ENCODE peak calls at places on chromosomes 7 and 10, in six cellular contexts. R is SK-N-SH; P is neuronal stem cell; Y is mammary epithelial cell; D is CD4-positive, alpha-beta memory T cell; B is testis. M is an unnamed sample.

GRCh38 chr7:105800442-105800841 is 76.0 kb downstream of the ATXN7L1 start:
- DNase-seq in R (no peak), P (no peak), Y (no peak), D (no peak), B (no peak), M (no peak)

GRCh38 chr10:112183329-112184051 is at the start of gene GPAM:
- DNase-seq in R (peak; percentile 94), P (peak; percentile 94), Y (peak; percentile 89), D (peak; percentile 95), B (peak; percentile 96), M (peak; percentile 93)

GRCh38 chr10:47243791-47244190 is 56.2 kb upstream of the GDF10 start:
- DNase-seq in R (no peak), P (no peak), Y (no peak), D (no peak), B (no peak), M (no peak)

GRCh38 chr7:50834136-50834535 is 51.4 kb upstream of the GRB10 start:
- DNase-seq in R (no peak), P (no peak), Y (no peak), D (no peak), B (no peak), M (no peak)

GRCh38 chr7:45187089-45187945 is 29.7 kb downstream of the RAMP3 start:
- DNase-seq in R (no peak), P (no peak), Y (no peak), D (no peak), B (no peak), M (no peak)

GRCh38 chr10:74081192-74081803 is 69.3 kb downstream of the AP3M1 start:
- DNase-seq in R (peak; percentile 70), P (peak; percentile 36), Y (peak; percentile 38), D (peak; percentile 55), B (peak; percentile 46), M (peak; percentile 67)

GRCh38 chr10:88409236-88409635 is 173.9 kb downstream of the RNLS start:
- DNase-seq in R (no peak), P (no peak), Y (peak; percentile 27), D (no peak), B (no peak), M (no peak)

GRCh38 chr10:20811131-20811530 is 86.0 kb downstream of the NEBL start:
- DNase-seq in R (no peak), P (no peak), Y (no peak), D (no peak), B (no peak), M (no peak)

GRCh38 chr7:154419344-154419743 is 367.1 kb downstream of the DPP6 start:
- DNase-seq in R (no peak), P (no peak), Y (no peak), D (no peak), B (no peak), M (no peak)

GRCh38 chr7:102992820-102993531 is 80.2 kb downstream of the LRRC17 start:
- DNase-seq in R (no peak), P (no peak), Y (peak; percentile 44), D (no peak), B (no peak), M (peak; percentile 45)

GRCh38 chr7:7577888-7578287 is 11.2 kb downstream of the MIOS start:
- DNase-seq in R (no peak), P (no peak), Y (no peak), D (no peak), B (no peak), M (no peak)

GRCh38 chr7:80105706-80106408 is 28.8 kb upstream of the GNAI1 start:
- DNase-seq in R (no peak), P (no peak), Y (no peak), D (no peak), B (no peak), M (no peak)

GRCh38 chr10:127894146-127894545 is 1.4 kb upstream of the CLRN3 start:
- DNase-seq in R (no peak), P (no peak), Y (no peak), D (no peak), B (no peak), M (no peak)

GRCh38 chr7:3027005-3027404 is 16.7 kb downstream of the CARD11 start:
- DNase-seq in R (peak; percentile 88), P (no peak), Y (no peak), D (no peak), B (no peak), M (no peak)

GRCh38 chr10:70302292-70302691 is 18.5 kb upstream of the NPFFR1 start:
- DNase-seq in R (no peak), P (no peak), Y (no peak), D (no peak), B (no peak), M (no peak)

GRCh38 chr10:79347894-79348639 is 798 bp downstream of the PPIF start:
- DNase-seq in R (peak; percentile 78), P (no peak), Y (peak; percentile 71), D (peak; percentile 75), B (peak; percentile 64), M (peak; percentile 72)

GRCh38 chr10:133100706-133101463 is 13.2 kb downstream of the ADGRA1 start:
- DNase-seq in R (no peak), P (peak; percentile 89), Y (no peak), D (no peak), B (no peak), M (peak; percentile 3)

GRCh38 chr10:93991596-93992284 is 2.0 kb upstream of the PLCE1 start:
- DNase-seq in R (no peak), P (peak; percentile 39), Y (peak; percentile 53), D (no peak), B (peak; percentile 70), M (peak; percentile 72)

GRCh38 chr10:32939296-32940111 is 18.5 kb downstream of the ITGB1 start:
- DNase-seq in R (no peak), P (no peak), Y (peak; percentile 34), D (no peak), B (no peak), M (no peak)

GRCh38 chr7:36487756-36488336 is 98.2 kb downstream of the ANLN start:
- DNase-seq in R (peak; percentile 63), P (peak; percentile 42), Y (peak; percentile 60), D (peak; percentile 61), B (peak; percentile 32), M (peak; percentile 60)

GRCh38 chr7:111030358-111030735 is 60.6 kb upstream of the LRRN3 start:
- DNase-seq in R (no peak), P (no peak), Y (no peak), D (no peak), B (no peak), M (no peak)

GRCh38 chr7:77735457-77735856 is 39.2 kb downstream of the RSBN1L start:
- DNase-seq in R (no peak), P (no peak), Y (no peak), D (no peak), B (no peak), M (no peak)

GRCh38 chr10:92972066-92972870 is 88.3 kb upstream of the CYP26C1 start:
- DNase-seq in R (no peak), P (no peak), Y (peak; percentile 87), D (no peak), B (no peak), M (peak; percentile 80)

GRCh38 chr10:3085785-3086567 is 18.6 kb downstream of the PFKP start:
- DNase-seq in R (peak; percentile 10), P (no peak), Y (no peak), D (no peak), B (no peak), M (no peak)

GRCh38 chr10:3080608-3081007 is 13.3 kb downstream of the PFKP start:
- DNase-seq in R (peak; percentile 28), P (no peak), Y (no peak), D (no peak), B (no peak), M (no peak)

GRCh38 chr10:3081383-3081981 is 14.1 kb downstream of the PFKP start:
- DNase-seq in R (no peak), P (no peak), Y (no peak), D (no peak), B (peak; percentile 36), M (no peak)

GRCh38 chr10:3077940-3078630 is 10.7 kb downstream of the PFKP start:
- DNase-seq in R (no peak), P (no peak), Y (no peak), D (no peak), B (no peak), M (peak; percentile 60)

GRCh38 chr10:3082290-3082689 is 14.9 kb downstream of the PFKP start:
- DNase-seq in R (no peak), P (no peak), Y (no peak), D (no peak), B (no peak), M (no peak)
- H3K27ac ChIP-seq in R (no peak overlapping the region), P (no peak overlapping the region), Y (no peak overlapping the region), D (no peak overlapping the region), B (no peak overlapping the region), M (no peak overlapping the region)

DNA sequence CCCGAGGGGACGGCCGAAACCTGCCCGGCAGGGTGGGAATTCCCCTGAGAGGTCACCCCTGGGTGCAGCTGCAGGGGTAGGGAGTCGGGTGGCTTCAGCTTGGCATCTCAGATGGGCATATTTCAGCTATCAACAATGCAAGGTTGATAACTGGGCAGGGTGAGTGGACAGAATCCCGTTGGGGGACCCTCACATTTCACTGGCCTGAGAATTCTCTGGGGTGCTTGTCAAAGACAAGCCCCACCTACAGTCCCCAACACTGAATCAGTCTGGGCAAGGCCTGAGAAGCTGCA is 3.2 kb downstream of the RGS10 start:
- DNase-seq in R (no peak), P (no peak), Y (no peak), D (no peak), B (no peak), M (no peak)
- H3K4me1 ChIP-seq in R (peaks cover 17% of the 10 kb centered on the region), P (peaks cover 9% of the 10 kb centered on the region), Y (peaks cover 26% of the 10 kb centered on the region), D (peaks cover 76% of the 10 kb centered on the region), B (peaks cover 6% of the 10 kb centered on the region), M (no peaks in the 10 kb centered on the region)

DNA sequence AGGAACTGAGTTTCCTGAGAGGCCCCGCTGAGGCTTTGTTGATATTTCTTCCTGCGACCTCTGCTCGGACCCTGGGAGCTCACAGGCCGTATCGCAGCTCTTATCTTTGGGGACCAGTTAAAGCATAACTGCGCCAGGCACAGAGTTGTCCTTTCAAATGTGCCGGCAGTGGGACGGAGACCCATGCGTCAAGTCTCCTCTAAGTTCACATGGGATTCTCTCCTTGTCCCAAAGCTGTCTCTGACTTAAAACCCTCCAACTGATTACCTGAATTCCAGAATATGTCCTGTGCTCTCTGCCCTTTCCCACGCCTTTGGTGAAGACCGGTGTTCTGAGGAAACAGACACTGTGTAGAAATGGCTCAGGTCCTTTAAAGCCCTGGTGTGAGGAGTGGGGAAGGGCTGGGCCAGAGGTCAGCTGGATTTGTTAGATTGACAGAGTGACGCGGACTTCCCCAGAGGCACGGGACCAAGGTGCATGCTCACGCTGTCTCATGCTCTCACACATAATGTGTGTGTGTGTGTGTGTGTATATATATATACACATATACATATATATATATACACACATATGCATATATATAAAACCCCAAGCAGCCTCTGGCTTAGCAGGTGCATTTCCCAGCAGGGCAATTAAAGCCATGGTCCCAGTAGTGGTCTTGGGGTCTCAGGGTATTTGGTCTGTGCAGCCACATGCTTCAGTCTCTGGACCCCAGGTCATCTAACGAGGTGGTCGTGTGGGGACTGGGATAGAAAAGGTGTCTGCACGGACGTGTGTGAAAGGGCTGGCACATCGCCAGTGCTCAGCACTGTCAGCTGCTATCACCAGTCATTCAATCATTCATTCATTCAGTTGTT is 170.0 kb downstream of the EGFR start:
- DNase-seq in R (no peak), P (no peak), Y (no peak), D (no peak), B (no peak), M (peak; percentile 94)
- H3K27ac ChIP-seq in R (no peak overlapping the region), P (no peak overlapping the region), Y (no peak overlapping the region), D (no peak overlapping the region), B (peak overlapping the region; percentile 80), M (peak overlapping the region; percentile 70)

GRCh38 chr7:9097565-9098060 is 664.2 kb downstream of the NXPH1 start:
- DNase-seq in R (no peak), P (no peak), Y (no peak), D (no peak), B (no peak), M (no peak)

GRCh38 chr7:9102846-9103245 is 669.4 kb downstream of the NXPH1 start:
- DNase-seq in R (no peak), P (no peak), Y (no peak), D (no peak), B (no peak), M (no peak)

GRCh38 chr7:9100289-9100688 is 666.9 kb downstream of the NXPH1 start:
- DNase-seq in R (no peak), P (no peak), Y (no peak), D (no peak), B (no peak), M (no peak)
- H3K4me1 ChIP-seq in R (no peaks in the 10 kb centered on the region), P (no peaks in the 10 kb centered on the region), Y (no peaks in the 10 kb centered on the region), D (no peaks in the 10 kb centered on the region), B (no peaks in the 10 kb centered on the region), M (no peaks in the 10 kb centered on the region)

M was measured in small intestine.